ENCODE peak calls at places on chromosomes 16 and 17, in nine cellular contexts. P is HCT116, H is brain microvascular endothelial cell, Q is GM23248, Z is PC-9, M is IMR-90, N is osteoblast, E is H1, S is ascending aorta. O is an unnamed sample.

GRCh38 chr17:57009737-57010445 is 32.0 kb downstream of the SCPEP1 start:
- DNase-seq in P (peak; percentile 61), H (peak; percentile 61), Q (peak; percentile 63), Z (peak; percentile 28), M (peak; percentile 47), N (peak; percentile 79), E (peak; percentile 74), S (no peak), O (no peak)

GRCh38 chr16:77877712-77878111 is 89.3 kb downstream of the VAT1L start:
- DNase-seq in P (peak; percentile 56), H (peak; percentile 90), Q (peak; percentile 79), Z (no peak), M (peak; percentile 97), N (no peak), E (no peak), S (no peak), O (no peak)

GRCh38 chr17:61002316-61002736 is 324.7 kb downstream of the BCAS3 start:
- DNase-seq in P (peak; percentile 26), H (peak; percentile 24), Q (peak; percentile 78), Z (no peak), M (peak; percentile 79), N (peak; percentile 10), E (no peak), S (no peak), O (no peak)

GRCh38 chr17:4950075-4950756 is 703 bp upstream of the ENO3 start:
- DNase-seq in P (no peak), H (no peak), Q (peak; percentile 73), Z (peak; percentile 53), M (no peak), N (peak; percentile 94), E (peak; percentile 77), S (no peak), O (no peak)

GRCh38 chr16:90054554-90054953 is 22.6 kb downstream of the PRDM7 start:
- DNase-seq in P (no peak), H (no peak), Q (no peak), Z (no peak), M (no peak), N (no peak), E (no peak), S (no peak), O (no peak)

GRCh38 chr17:5541610-5542202 is 42.6 kb downstream of the NLRP1 start:
- DNase-seq in P (no peak), H (no peak), Q (no peak), Z (no peak), M (no peak), N (no peak), E (no peak), S (no peak), O (no peak)

GRCh38 chr17:41894791-41895331 is 23.9 kb downstream of the ACLY start:
- DNase-seq in P (no peak), H (peak; percentile 55), Q (peak; percentile 94), Z (peak; percentile 10), M (peak; percentile 90), N (peak; percentile 89), E (no peak), S (no peak), O (no peak)

GRCh38 chr16:85851034-85851780 is 47.8 kb upstream of the IRF8 start:
- DNase-seq in P (no peak), H (no peak), Q (no peak), Z (no peak), M (no peak), N (no peak), E (no peak), S (no peak), O (peak; percentile 6)

GRCh38 chr17:81406117-81406953 is 11.1 kb downstream of the BAHCC1 start:
- DNase-seq in P (no peak), H (no peak), Q (no peak), Z (no peak), M (no peak), N (no peak), E (no peak), S (no peak), O (no peak)

GRCh38 chr16:23149993-23150364 is 727 bp upstream of the USP31 start:
- DNase-seq in P (no peak), H (no peak), Q (no peak), Z (no peak), M (no peak), N (peak; percentile 85), E (no peak), S (no peak), O (no peak)

GRCh38 chr16:23148166-23148512 is 1.1 kb downstream of the USP31 start:
- DNase-seq in P (no peak), H (no peak), Q (peak; percentile 17), Z (no peak), M (no peak), N (peak; percentile 77), E (no peak), S (no peak), O (no peak)

GRCh38 chr16:23148513-23149266 is 562 bp downstream of the USP31 start:
- DNase-seq in P (no peak), H (no peak), Q (peak; percentile 69), Z (peak; percentile 67), M (peak; percentile 22), N (peak; percentile 91), E (peak; percentile 71), S (peak; percentile 21), O (no peak)

GRCh38 chr16:23147666-23148065 is 1.6 kb downstream of the USP31 start:
- DNase-seq in P (no peak), H (no peak), Q (no peak), Z (no peak), M (no peak), N (no peak), E (no peak), S (no peak), O (no peak)

GRCh38 chr16:23149267-23149992 is at the start of gene USP31:
- DNase-seq in P (peak; percentile 86), H (peak; percentile 95), Q (peak; percentile 99), Z (peak; percentile 98), M (peak; percentile 93), N (peak; percentile 97), E (peak; percentile 92), S (peak; percentile 82), O (peak; percentile 85)
- H3K27ac ChIP-seq in P (peak within 1 kb of the TSS; percentile 80), H (peak within 1 kb of the TSS; percentile 32), Q (peak within 1 kb of the TSS; percentile 44), Z (no peak within 1 kb of the TSS), M (peak within 1 kb of the TSS; percentile 18), N (no peak within 1 kb of the TSS), E (no peak within 1 kb of the TSS), S (peak within 1 kb of the TSS; percentile 83), O (peak within 1 kb of the TSS; percentile 86)

GRCh38 chr17:6936370-6937028 is 59.4 kb upstream of the ALOX12 start:
- DNase-seq in P (no peak), H (no peak), Q (peak; percentile 70), Z (peak; percentile 60), M (peak; percentile 6), N (no peak), E (no peak), S (no peak), O (no peak)

GRCh38 chr17:6941989-6942388 is 53.9 kb upstream of the ALOX12 start:
- DNase-seq in P (no peak), H (no peak), Q (no peak), Z (no peak), M (no peak), N (no peak), E (no peak), S (no peak), O (no peak)

GRCh38 chr17:6940186-6940649 is 55.6 kb upstream of the ALOX12 start:
- DNase-seq in P (no peak), H (no peak), Q (no peak), Z (peak; percentile 24), M (no peak), N (no peak), E (no peak), S (no peak), O (no peak)

GRCh38 chr17:6938637-6939036 is 57.2 kb upstream of the ALOX12 start:
- DNase-seq in P (no peak), H (no peak), Q (no peak), Z (no peak), M (no peak), N (no peak), E (no peak), S (no peak), O (no peak)
- H3K27ac ChIP-seq in P (no peak overlapping the region), H (no peak overlapping the region), Q (no peak overlapping the region), Z (no peak overlapping the region), M (no peak overlapping the region), N (no peak overlapping the region), E (no peak overlapping the region), S (no peak overlapping the region), O (no peak overlapping the region)

GRCh38 chr16:69745959-69746358 is 8.8 kb downstream of the NOB1 start:
- DNase-seq in P (no peak), H (no peak), Q (no peak), Z (no peak), M (no peak), N (no peak), E (no peak), S (no peak), O (no peak)

GRCh38 chr16:69741951-69742904 is 12.5 kb downstream of the NOB1 start:
- DNase-seq in P (no peak), H (peak; percentile 57), Q (peak; percentile 46), Z (peak; percentile 82), M (peak; percentile 16), N (no peak), E (no peak), S (no peak), O (no peak)

GRCh38 chr16:69747115-69747514 is 7.6 kb downstream of the NOB1 start:
- DNase-seq in P (no peak), H (no peak), Q (no peak), Z (no peak), M (no peak), N (no peak), E (no peak), S (no peak), O (no peak)

GRCh38 chr16:69744363-69745231 is 10.1 kb downstream of the NOB1 start:
- DNase-seq in P (no peak), H (no peak), Q (no peak), Z (no peak), M (no peak), N (no peak), E (no peak), S (no peak), O (no peak)

DNA sequence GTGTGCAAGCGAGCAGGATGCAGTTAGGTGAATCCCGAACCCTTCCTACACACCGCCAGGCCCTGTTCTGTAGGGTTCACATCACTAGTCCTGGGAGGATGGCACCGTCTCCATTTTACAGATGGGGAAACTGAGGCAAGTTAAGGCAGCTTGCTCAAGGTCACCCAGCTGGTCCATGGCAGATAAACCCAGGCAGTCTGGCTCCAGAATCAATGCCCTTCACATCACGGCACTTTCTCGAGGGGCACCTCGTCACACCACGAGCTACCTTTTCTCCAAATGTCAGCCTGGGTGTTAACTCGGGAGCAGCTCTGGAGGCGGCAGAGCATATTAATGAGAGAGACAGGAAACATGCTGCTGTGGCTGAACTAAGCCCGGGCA is 9.5 kb downstream of the NOB1 start:
- DNase-seq in P (no peak), H (no peak), Q (no peak), Z (no peak), M (no peak), N (no peak), E (no peak), S (no peak), O (no peak)
- H3K27ac ChIP-seq in P (no peak overlapping the region), H (no peak overlapping the region), Q (no peak overlapping the region), Z (no peak overlapping the region), M (no peak overlapping the region), N (no peak overlapping the region), E (no peak overlapping the region), S (no peak overlapping the region), O (no peak overlapping the region)

DNA sequence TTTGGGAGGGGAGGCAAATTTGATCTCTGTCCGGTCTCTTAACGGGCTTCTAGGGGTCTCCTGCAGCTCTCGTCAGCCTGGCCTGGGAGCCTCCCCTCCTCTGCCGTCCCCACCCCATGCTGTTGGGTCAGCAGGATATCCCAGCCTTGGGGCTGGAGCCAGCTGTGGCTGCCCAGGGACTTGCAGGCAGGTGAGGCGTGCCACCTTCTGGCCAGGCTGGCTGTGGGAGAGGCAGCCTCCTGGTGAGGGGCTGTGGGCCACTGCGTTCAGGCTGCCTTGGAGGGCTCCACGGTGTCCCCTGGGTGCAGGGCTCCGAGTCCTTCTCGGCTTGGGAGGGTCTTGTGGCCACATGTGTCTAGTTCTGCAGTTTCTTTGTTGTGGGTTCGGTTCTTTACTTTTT is 34.6 kb downstream of the TBCD start:
- DNase-seq in P (no peak), H (no peak), Q (no peak), Z (no peak), M (no peak), N (peak; percentile 36), E (no peak), S (no peak), O (no peak)
- H3K27ac ChIP-seq in P (no peak overlapping the region), H (no peak overlapping the region), Q (no peak overlapping the region), Z (no peak overlapping the region), M (no peak overlapping the region), N (no peak overlapping the region), E (no peak overlapping the region), S (no peak overlapping the region), O (peak overlapping the region; percentile 95)